ENCODE peak calls at places on chromosomes 11 and 22, in ten cellular contexts. K is heart right ventricle, T is tibial artery, J is left lung, Q is ovary, L is right lobe of liver, H is suprapubic skin, I is colonic mucosa, D is upper lobe of right lung, Z is stomach. N is an unnamed sample. For H3K4me1 and H3K9me3, the result is how much of the 10 kb centered on the place peaks cover.

GRCh38 chr11:65448074-65448417 is 25.4 kb downstream of the NEAT1 start:
- DNase-seq in H (no peak), Z (no peak), K (no peak), I (no peak), J (no peak), Q (no peak), L (no peak), D (no peak), T (no peak), N (no peak)

GRCh38 chr11:113245216-113245615 is 69.2 kb upstream of the TTC12 start:
- DNase-seq in I (no peak), L (no peak), H (no peak), Q (no peak), Z (no peak), K (no peak), T (no peak), J (no peak), D (no peak), N (no peak)

GRCh38 chr11:1205121-1205986 is 17.5 kb upstream of the MUC5B start:
- DNase-seq in L (peak), Q (no peak), J (no peak), Z (no peak), T (peak), D (peak), K (no peak), I (no peak), H (peak), N (no peak)

GRCh38 chr11:121596195-121597145 is 143.7 kb upstream of the SORL1-AS1 start:
- DNase-seq in J (no peak), Z (no peak), D (no peak), K (no peak), H (no peak), Q (no peak), T (no peak), L (no peak), I (no peak), N (no peak)

GRCh38 chr11:112288021-112288420 is 27.4 kb upstream of the PLET1 start:
- DNase-seq in Z (no peak), D (no peak), J (no peak), I (no peak), K (no peak), H (no peak), T (no peak), L (no peak), Q (no peak), N (no peak)

GRCh38 chr11:120775986-120776682 is 247.8 kb upstream of the TBCEL start:
- DNase-seq in L (no peak), H (no peak), Z (no peak), Q (no peak), K (no peak), T (no peak), I (no peak), D (no peak), J (no peak), N (no peak)

GRCh38 chr11:114135737-114136151 is 76.2 kb downstream of the ZBTB16 start:
- DNase-seq in D (no peak), K (no peak), I (no peak), H (no peak), J (no peak), T (peak), Z (no peak), L (no peak), Q (no peak), N (peak)

GRCh38 chr11:3165916-3166267 is 782 bp upstream of the OSBPL5 start:
- DNase-seq in Q (no peak), J (peak), I (no peak), Z (no peak), D (no peak), L (peak), K (no peak), T (no peak), H (peak), N (no peak)

GRCh38 chr11:119228535-119229302 is 22.6 kb downstream of the CBL start:
- DNase-seq in J (no peak), I (no peak), K (no peak), Z (no peak), D (no peak), Q (no peak), L (no peak), T (no peak), H (no peak), N (no peak)

GRCh38 chr22:33350961-33351360 is 292.8 kb upstream of the SYN3 start:
- DNase-seq in H (no peak), T (no peak), D (no peak), I (no peak), Z (no peak), K (no peak), J (no peak), Q (no peak), L (no peak), N (no peak)

GRCh38 chr11:10441021-10441523 is 14.0 kb upstream of the AMPD3 start:
- DNase-seq in J (no peak), T (no peak), D (no peak), K (no peak), L (no peak), I (no peak), H (no peak), Z (no peak), Q (no peak), N (no peak)

GRCh38 chr22:17703811-17704210 is 65.3 kb downstream of the BCL2L13 start:
- DNase-seq in T (no peak), D (no peak), J (no peak), L (no peak), K (no peak), I (no peak), Q (no peak), Z (no peak), H (no peak), N (peak)

GRCh38 chr11:17013548-17014320 is 480 bp downstream of the PLEKHA7 start:
- DNase-seq in T (no peak), L (peak), Z (peak), Q (peak), D (peak), J (peak), K (peak), H (no peak), I (peak), N (no peak)

GRCh38 chr11:2378527-2379210 is 1.6 kb downstream of the CD81 start:
- DNase-seq in H (peak), I (no peak), T (no peak), L (peak), J (no peak), Q (peak), K (peak), Z (no peak), D (no peak), N (peak)

GRCh38 chr11:130601141-130601540 is 152.7 kb downstream of the ADAMTS15 start:
- DNase-seq in Z (peak), H (peak), T (peak), J (peak), D (no peak), I (no peak), K (peak), L (no peak), Q (peak), N (peak)

GRCh38 chr22:42906605-42907338 is 49.7 kb upstream of the ARFGAP3 start:
- DNase-seq in I (no peak), H (no peak), Z (no peak), J (no peak), Q (peak), K (peak), T (peak), D (no peak), L (no peak), N (peak)

GRCh38 chr11:19639603-19640002 is 73.0 kb upstream of the NAV2 start:
- DNase-seq in D (no peak), J (no peak), Q (no peak), T (no peak), Z (no peak), L (no peak), K (no peak), I (no peak), H (no peak), N (no peak)

GRCh38 chr11:48013269-48013901 is 33.0 kb downstream of the PTPRJ start:
- DNase-seq in K (no peak), J (no peak), H (no peak), D (peak), T (no peak), I (peak), L (peak), Q (no peak), Z (peak), N (no peak)

GRCh38 chr11:95505927-95506426 is 275.0 kb upstream of the SESN3 start:
- DNase-seq in K (no peak), J (no peak), T (no peak), D (no peak), H (no peak), L (no peak), I (no peak), Q (no peak), Z (no peak), N (peak)

GRCh38 chr11:109968781-109969180 is 124.4 kb upstream of the ZC3H12C start:
- DNase-seq in L (no peak), D (no peak), Q (no peak), K (no peak), H (no peak), J (no peak), I (no peak), T (no peak), Z (no peak), N (no peak)

GRCh38 chr11:13008625-13009475 is at the start of gene RASSF10:
- DNase-seq in Q (peak), J (peak), D (peak), L (peak), I (peak), K (peak), H (peak), Z (peak), T (no peak), N (peak)

DNA sequence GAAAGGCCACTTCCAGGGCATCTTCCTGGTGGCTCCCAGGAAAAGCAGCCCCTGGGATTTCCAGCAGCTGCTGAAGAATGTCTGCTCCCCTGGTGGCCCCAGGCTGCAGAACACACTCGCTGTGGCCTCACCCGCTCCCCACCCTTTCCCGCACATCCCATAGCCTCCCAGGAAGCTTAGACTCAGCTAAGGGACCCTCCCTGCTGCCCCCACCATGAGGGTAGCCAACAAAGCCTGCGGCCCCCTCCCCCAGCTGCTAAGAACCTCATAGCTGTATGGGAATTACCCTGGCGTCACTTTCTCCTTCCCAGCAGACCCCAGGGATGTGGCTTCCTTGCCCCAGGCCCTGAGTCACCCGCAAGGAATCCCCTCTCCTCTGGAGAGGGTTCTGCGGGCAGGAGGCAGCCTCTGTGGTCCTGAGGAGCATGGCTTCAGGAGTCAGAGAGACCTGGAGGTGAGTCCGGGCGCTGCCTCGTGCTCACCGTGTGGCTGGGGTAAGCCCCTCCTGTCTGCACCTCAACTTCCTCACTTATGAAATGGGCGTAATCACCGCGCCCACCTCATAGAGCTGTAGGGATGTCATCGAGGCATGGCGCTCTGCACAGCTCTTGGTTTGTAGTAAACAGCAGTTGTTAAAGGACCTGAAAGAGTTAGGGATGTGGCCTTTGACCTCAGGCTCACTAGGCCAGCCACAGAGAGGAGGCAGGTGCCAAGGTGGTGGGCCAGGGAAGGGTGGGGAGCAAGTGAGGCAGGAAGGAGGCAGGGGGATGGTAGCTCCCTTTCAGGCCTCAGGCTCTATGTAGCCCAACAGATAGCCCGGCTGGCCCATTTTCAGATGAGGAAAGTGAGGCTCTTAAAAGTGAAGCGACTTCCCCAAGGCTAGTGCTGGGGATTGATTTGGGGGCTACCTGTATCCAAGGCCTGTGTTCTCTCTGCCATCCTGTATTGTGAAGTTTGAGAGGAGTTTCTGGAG is 71.2 kb downstream of the LRRC32 start:
- DNase-seq in J (no peak), Z (no peak), L (no peak), Q (no peak), D (peak), T (no peak), H (no peak), I (no peak), K (peak), N (no peak)
- TF ChIP-seq CTCF in J (no peak), Z (no peak), L (no peak), Q (no peak), D (no peak), T (no peak), H (no peak), I (no peak), K (no peak), N (no peak)

GRCh38 chr22:20014526-20015186 is 2.0 kb downstream of the ARVCF start:
- DNase-seq in J (no peak), H (no peak), T (no peak), K (no peak), D (no peak), I (peak), Q (no peak), Z (no peak), L (no peak), N (no peak)

GRCh38 chr22:20011993-20012740 is 4.5 kb downstream of the ARVCF start:
- DNase-seq in Z (no peak), Q (no peak), K (no peak), D (no peak), L (no peak), I (no peak), H (no peak), T (no peak), J (no peak), N (no peak)

GRCh38 chr22:20011123-20011992 is 5.3 kb downstream of the ARVCF start:
- DNase-seq in H (no peak), J (no peak), K (no peak), T (no peak), D (no peak), Q (no peak), Z (no peak), L (no peak), I (no peak), N (no peak)

GRCh38 chr22:20013382-20013871 is 3.2 kb downstream of the ARVCF start:
- DNase-seq in Z (peak), K (peak), H (no peak), L (peak), D (peak), I (peak), J (peak), T (no peak), Q (peak), N (peak)

DNA sequence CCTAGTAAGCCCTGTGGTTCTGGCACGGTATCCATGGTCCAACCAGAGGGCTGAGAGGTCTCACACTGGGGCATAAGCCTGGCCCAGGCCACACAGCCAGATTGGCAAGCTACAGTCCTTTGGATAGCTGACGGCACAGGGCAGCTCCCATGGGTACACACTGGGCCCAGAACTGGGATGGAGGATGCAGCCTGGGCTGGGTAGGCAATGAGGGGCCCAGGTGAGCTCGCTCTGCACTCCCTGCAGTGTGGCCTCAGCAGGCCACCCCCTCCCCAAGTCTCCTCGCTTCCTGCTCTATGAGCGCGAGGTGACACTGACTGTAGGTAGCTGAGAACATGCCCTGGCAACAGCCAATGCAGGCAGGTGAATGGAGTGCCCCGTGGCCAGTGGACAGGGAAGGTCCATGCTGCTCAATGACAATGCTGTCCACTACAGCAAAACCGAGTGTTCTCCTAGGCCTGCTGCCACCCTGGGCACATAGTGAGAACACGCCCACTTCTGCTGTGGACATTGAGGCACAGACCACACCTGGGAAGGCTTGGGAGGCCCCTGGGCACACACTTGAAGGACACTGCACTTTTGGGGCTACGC is 3.8 kb downstream of the ARVCF start:
- DNase-seq in J (no peak), T (no peak), K (no peak), Z (no peak), Q (no peak), D (no peak), H (no peak), L (no peak), I (no peak), N (no peak)
- H3K4me1 ChIP-seq in J (under half), T (under half), K (under half), Z (under half), Q (under half), D (under half), H (under half), L (under half), I (under half), N (under half)

GRCh38 chr22:49638001-49638400 is 189.7 kb downstream of the BRD1 start:
- DNase-seq in T (no peak), D (no peak), H (no peak), L (no peak), K (no peak), Z (no peak), I (no peak), J (no peak), Q (no peak), N (no peak)

GRCh38 chr22:49637255-49637760 is 190.4 kb downstream of the BRD1 start:
- DNase-seq in T (no peak), I (no peak), J (no peak), L (peak), Q (no peak), D (no peak), H (no peak), Z (no peak), K (no peak), N (no peak)

GRCh38 chr22:49639956-49640355 is 187.7 kb downstream of the BRD1 start:
- DNase-seq in L (no peak), Z (no peak), H (no peak), J (no peak), Q (no peak), T (no peak), D (no peak), K (no peak), I (no peak), N (no peak)

GRCh38 chr22:49640366-49641095 is 187.1 kb downstream of the BRD1 start:
- DNase-seq in T (no peak), K (no peak), Z (no peak), Q (no peak), H (no peak), L (no peak), D (no peak), I (no peak), J (no peak), N (no peak)

GRCh38 chr22:49638788-49639187 is 188.9 kb downstream of the BRD1 start:
- DNase-seq in J (no peak), Q (no peak), D (no peak), L (peak), K (no peak), H (no peak), T (no peak), I (no peak), Z (no peak), N (no peak)
- H3K9me3 ChIP-seq in J (under half), Q (under half), D (under half), L (under half), K (under half), H (under half), T (under half), I (under half), Z (under half), N (under half)

GRCh38 chr11:103637250-103637649 is 399.2 kb upstream of the DDI1 start:
- DNase-seq in Q (no peak), D (no peak), L (no peak), J (no peak), H (no peak), I (no peak), K (no peak), Z (no peak), T (no peak), N (no peak)
- TF ChIP-seq CTCF in Q (no peak), D (no peak), L (no peak), J (no peak), H (no peak), I (no peak), K (no peak), Z (no peak), T (no peak), N (no peak)